ENCODE peak calls at places on chromosomes 5 and 9, in seven cellular contexts. I is choroid plexus epithelial cell, J is endodermal cell, P is uterus, B is H9, D is upper lobe of right lung, T is MM.1S. C is an unnamed sample.

GRCh38 chr5:155004138-155004744 is 9.3 kb upstream of the KIF4B start:
- DNase-seq in I (peak; percentile 32), D (no peak), T (peak; percentile 17), B (peak; percentile 76), J (peak; percentile 90), P (no peak), C (peak; percentile 49)

GRCh38 chr5:15489571-15490235 is 10.3 kb upstream of the FBXL7 start:
- DNase-seq in T (no peak), P (no peak), D (no peak), I (peak; percentile 54), J (no peak), B (no peak), C (no peak)

GRCh38 chr5:142618125-142618524 is 67.8 kb downstream of the FGF1 start:
- DNase-seq in I (peak; percentile 77), T (no peak), D (no peak), J (no peak), B (no peak), P (no peak), C (peak; percentile 57)

GRCh38 chr9:7149258-7149657 is 391.5 kb downstream of the KDM4C start:
- DNase-seq in I (no peak), T (no peak), J (no peak), P (no peak), B (no peak), D (no peak), C (no peak)

GRCh38 chr9:4117835-4118610 is 181.8 kb downstream of the GLIS3 start:
- DNase-seq in D (peak; percentile 55), B (peak; percentile 68), I (no peak), J (peak; percentile 81), P (no peak), T (peak; percentile 53), C (peak; percentile 54)

GRCh38 chr5:137822158-137822764 is 45.4 kb upstream of the MYOT start:
- DNase-seq in D (no peak), P (peak; percentile 31), J (peak; percentile 89), I (peak; percentile 65), B (peak; percentile 63), T (no peak), C (peak; percentile 21)

GRCh38 chr9:115022760-115023434 is 92.5 kb upstream of the TNFSF8 start:
- DNase-seq in T (no peak), B (no peak), I (peak; percentile 62), D (no peak), P (no peak), J (no peak), C (no peak)

GRCh38 chr5:147482426-147483196 is 27.3 kb downstream of the DPYSL3 start:
- DNase-seq in T (no peak), B (no peak), I (peak; percentile 8), J (no peak), D (no peak), P (no peak), C (no peak)

GRCh38 chr9:2017209-2017458 is 2.0 kb downstream of the SMARCA2 start:
- DNase-seq in D (no peak), T (no peak), P (no peak), J (peak; percentile 60), B (peak; percentile 37), I (peak; percentile 54), C (no peak)

GRCh38 chr5:96601200-96601599 is 61.0 kb upstream of the CAST start:
- DNase-seq in I (no peak), J (no peak), B (no peak), T (no peak), D (no peak), P (no peak), C (no peak)

GRCh38 chr9:83596899-83597504 is 25.9 kb upstream of the IDNK start:
- DNase-seq in D (no peak), P (no peak), I (peak; percentile 57), J (peak; percentile 89), T (peak; percentile 31), B (peak; percentile 74), C (peak; percentile 74)

GRCh38 chr5:121497176-121497575 is 354.5 kb upstream of the FTMT start:
- DNase-seq in T (no peak), D (no peak), I (no peak), B (no peak), P (no peak), J (no peak), C (no peak)

GRCh38 chr9:123955637-123956036 is 25.7 kb upstream of the DENND1A start:
- DNase-seq in J (no peak), D (no peak), I (no peak), T (no peak), B (no peak), P (no peak), C (no peak)

GRCh38 chr5:168408561-168409321 is 77.5 kb upstream of the RARS1 start:
- DNase-seq in T (peak; percentile 9), P (no peak), D (no peak), B (no peak), J (no peak), I (peak; percentile 59), C (no peak)

GRCh38 chr5:14665110-14665822 is 748 bp downstream of the OTULIN start:
- DNase-seq in T (peak; percentile 53), J (peak; percentile 77), I (peak; percentile 13), B (peak; percentile 48), D (peak; percentile 69), P (peak; percentile 22), C (peak; percentile 35)

GRCh38 chr5:117590944-117591343 is 1016.3 kb upstream of the SEMA6A start:
- DNase-seq in J (no peak), T (peak; percentile 79), I (peak; percentile 38), B (no peak), D (no peak), P (no peak), C (no peak)

GRCh38 chr5:159313197-159313596 is 17.1 kb downstream of the IL12B start:
- DNase-seq in T (no peak), B (no peak), I (no peak), D (no peak), J (no peak), P (no peak), C (no peak)

GRCh38 chr9:120918931-120919638 is 7.5 kb downstream of the TRAF1 start:
- DNase-seq in T (no peak), I (peak; percentile 39), B (no peak), D (no peak), J (no peak), P (no peak), C (no peak)

GRCh38 chr5:160774646-160775313 is 77.2 kb downstream of the ATP10B start:
- DNase-seq in I (no peak), D (no peak), T (no peak), P (no peak), B (no peak), J (no peak), C (no peak)

GRCh38 chr5:159051431-159052281 is 48.1 kb downstream of the EBF1 start:
- DNase-seq in P (peak; percentile 48), I (peak; percentile 51), J (peak; percentile 85), D (peak; percentile 67), T (no peak), B (peak; percentile 56), C (peak; percentile 27)

GRCh38 chr5:180648658-180649296 is 623 bp downstream of the FLT4 start:
- DNase-seq in T (no peak), I (no peak), J (peak; percentile 87), D (peak; percentile 65), B (peak; percentile 58), P (peak; percentile 10), C (peak; percentile 30)
- TF ChIP-seq CTCF in T (no peak), I (no peak), J (peak; percentile 76), D (peak; percentile 30), B (peak; percentile 68), P (no peak), C (peak; percentile 50)

GRCh38 chr5:13658761-13659160 is 285.7 kb downstream of the DNAH5 start:
- DNase-seq in T (no peak), D (no peak), I (no peak), B (no peak), J (no peak), P (no peak), C (no peak)

GRCh38 chr5:13662646-13663045 is 281.8 kb downstream of the DNAH5 start:
- DNase-seq in J (no peak), P (no peak), B (no peak), I (no peak), D (no peak), T (no peak), C (no peak)

GRCh38 chr5:13659391-13659790 is 285.1 kb downstream of the DNAH5 start:
- DNase-seq in T (no peak), D (no peak), B (no peak), J (no peak), I (peak; percentile 20), P (no peak), C (no peak)

GRCh38 chr5:13664377-13664776 is 280.1 kb downstream of the DNAH5 start:
- DNase-seq in J (no peak), I (peak; percentile 71), P (no peak), D (no peak), B (no peak), T (no peak), C (no peak)

GRCh38 chr5:13660072-13660471 is 284.4 kb downstream of the DNAH5 start:
- DNase-seq in I (peak; percentile 36), B (no peak), P (no peak), T (no peak), J (no peak), D (no peak), C (no peak)
- TF ChIP-seq CTCF in I (no peak), B (peak; percentile 58), P (no peak), T (no peak), J (peak; percentile 69), D (no peak), C (no peak)

DNA sequence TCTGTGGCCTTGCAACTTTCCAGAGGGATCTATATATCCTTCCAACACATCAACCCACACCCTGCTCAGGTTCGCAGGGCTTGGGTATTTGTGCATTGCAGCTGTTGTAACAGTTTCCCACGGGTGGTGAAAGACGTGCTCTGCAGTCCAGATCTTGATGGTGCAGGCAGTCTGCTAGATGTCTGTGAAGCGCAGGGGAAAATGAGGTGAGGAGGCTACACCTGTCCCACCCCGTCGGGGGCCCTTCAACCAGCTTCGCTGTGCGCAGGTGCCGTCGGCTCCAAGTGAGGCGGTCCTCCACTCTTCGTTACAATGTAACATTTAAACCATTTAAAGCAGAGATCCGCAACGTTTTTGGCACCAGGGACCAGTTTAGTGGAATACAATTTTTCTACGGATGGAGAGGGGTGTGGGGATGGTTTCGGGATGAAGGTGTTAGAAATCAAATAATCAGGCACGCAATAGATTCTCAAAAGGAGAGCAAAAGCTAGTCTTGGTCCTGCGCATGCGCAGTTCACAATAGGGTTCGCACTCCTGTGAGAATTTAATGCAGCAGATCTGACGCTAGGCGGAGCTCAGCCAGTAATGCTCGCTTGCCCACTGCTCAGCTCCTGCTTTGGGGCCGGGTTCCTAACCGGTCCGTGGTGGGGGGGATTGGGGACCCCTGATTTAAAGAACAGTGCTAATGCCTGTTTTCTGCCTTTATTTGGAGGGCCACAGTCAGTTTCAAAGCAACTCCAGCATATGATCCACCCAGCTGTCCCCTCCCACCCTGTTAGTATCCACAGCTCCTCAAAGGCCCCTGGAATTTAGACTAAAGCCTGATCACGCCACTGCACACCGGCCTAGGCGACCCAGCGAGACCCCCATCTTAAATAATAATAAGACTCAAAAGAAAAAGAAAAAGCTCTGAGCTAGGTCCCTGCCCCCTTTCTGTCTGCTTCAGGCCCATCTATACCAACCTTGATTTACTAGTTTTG is 97.1 kb upstream of the SELENOP start:
- DNase-seq in B (peak; percentile 89), T (peak; percentile 92), J (peak; percentile 95), I (peak; percentile 92), D (peak; percentile 92), P (peak; percentile 84), C (peak; percentile 94)
- TF ChIP-seq CTCF in B (peak; percentile 81), T (peak; percentile 78), J (peak; percentile 88), I (peak; percentile 88), D (peak; percentile 83), P (peak; percentile 82), C (peak; percentile 94)

DNA sequence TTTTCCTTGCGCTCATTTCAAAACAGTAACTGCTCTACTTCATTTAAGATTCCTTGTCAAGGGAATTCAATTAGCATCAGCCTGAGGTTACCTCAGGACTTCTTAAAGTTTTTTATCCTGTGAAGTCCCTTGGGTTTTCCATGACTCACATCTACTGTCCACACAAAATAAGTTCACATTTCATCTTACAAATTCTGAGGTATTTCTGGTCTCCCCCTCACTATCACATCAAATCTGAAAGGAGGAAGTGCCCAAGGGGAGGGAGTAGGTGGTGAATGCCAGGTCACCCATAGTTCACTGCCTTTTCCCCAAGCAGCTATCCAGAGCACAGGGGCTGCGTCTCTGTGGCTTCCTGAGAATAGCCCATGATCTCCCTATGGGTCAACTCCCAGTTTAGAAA is 227.1 kb upstream of the NREP start:
- DNase-seq in I (peak; percentile 89), B (no peak), D (no peak), J (no peak), P (no peak), T (no peak), C (no peak)
- TF ChIP-seq CTCF in I (no peak), B (no peak), D (no peak), J (no peak), P (no peak), T (no peak), C (no peak)

C was measured in activated CD8-positive, alpha-beta T cell treated with anti-CD3 and anti-CD28 coated beads for 36 hours.